ENCODE peak calls at places on chromosomes 3 and 15, in nine cellular contexts. One of them, this sample, is unnamed.
A peak's percentile ranks its signal among the peaks of the same experiment; 100 is the strongest.

GRCh38 chr3:191502583-191502982 is 41.6 kb downstream of the PYDC2 start:
- DNase-seq in heart left ventricle: no peak
- DNase-seq in neural progenitor cell: peak; percentile 15
- DNase-seq in left lung: no peak
- DNase-seq in CD8-positive, alpha-beta memory T cell: no peak
- DNase-seq in dorsolateral prefrontal cortex: no peak
- DNase-seq in aorta: no peak
- DNase-seq in substantia nigra: no peak
- DNase-seq in CD4-positive, alpha-beta T cell: no peak
- DNase-seq in this sample: no peak

GRCh38 chr3:45110185-45110833 is 35.9 kb downstream of the CDCP1 start:
- DNase-seq in CD4-positive, alpha-beta T cell: peak; percentile 13
- DNase-seq in CD8-positive, alpha-beta memory T cell: no peak
- DNase-seq in dorsolateral prefrontal cortex: no peak
- DNase-seq in neural progenitor cell: no peak
- DNase-seq in substantia nigra: no peak
- DNase-seq in left lung: no peak
- DNase-seq in heart left ventricle: no peak
- DNase-seq in aorta: no peak
- DNase-seq in this sample: peak; percentile 29

GRCh38 chr15:23420806-23421575 is 26.1 kb downstream of the GOLGA6L2 start:
- DNase-seq in CD8-positive, alpha-beta memory T cell: no peak
- DNase-seq in substantia nigra: no peak
- DNase-seq in neural progenitor cell: no peak
- DNase-seq in aorta: no peak
- DNase-seq in dorsolateral prefrontal cortex: no peak
- DNase-seq in heart left ventricle: no peak
- DNase-seq in left lung: no peak
- DNase-seq in CD4-positive, alpha-beta T cell: no peak
- DNase-seq in this sample: no peak

GRCh38 chr15:59278120-59278519 is 71.5 kb downstream of the LDHAL6B start:
- DNase-seq in left lung: no peak
- DNase-seq in neural progenitor cell: no peak
- DNase-seq in heart left ventricle: no peak
- DNase-seq in substantia nigra: no peak
- DNase-seq in CD8-positive, alpha-beta memory T cell: no peak
- DNase-seq in dorsolateral prefrontal cortex: no peak
- DNase-seq in aorta: no peak
- DNase-seq in CD4-positive, alpha-beta T cell: no peak
- DNase-seq in this sample: no peak

GRCh38 chr15:43370310-43370974 is 401 bp downstream of the ZSCAN29 start:
- DNase-seq in dorsolateral prefrontal cortex: peak; percentile 16
- DNase-seq in heart left ventricle: peak; percentile 28
- DNase-seq in left lung: no peak
- DNase-seq in CD8-positive, alpha-beta memory T cell: no peak
- DNase-seq in CD4-positive, alpha-beta T cell: no peak
- DNase-seq in substantia nigra: peak; percentile 41
- DNase-seq in aorta: no peak
- DNase-seq in neural progenitor cell: peak; percentile 80
- DNase-seq in this sample: no peak

GRCh38 chr3:8638994-8639393 is 5.6 kb downstream of the SSUH2 start:
- DNase-seq in CD4-positive, alpha-beta T cell: no peak
- DNase-seq in aorta: no peak
- DNase-seq in neural progenitor cell: no peak
- DNase-seq in left lung: no peak
- DNase-seq in heart left ventricle: peak; percentile 78
- DNase-seq in dorsolateral prefrontal cortex: no peak
- DNase-seq in substantia nigra: no peak
- DNase-seq in CD8-positive, alpha-beta memory T cell: no peak
- DNase-seq in this sample: no peak

GRCh38 chr15:60804986-60805949 is 326.3 kb upstream of the ICE2 start:
- DNase-seq in dorsolateral prefrontal cortex: no peak
- DNase-seq in CD8-positive, alpha-beta memory T cell: no peak
- DNase-seq in aorta: peak; percentile 72
- DNase-seq in heart left ventricle: peak; percentile 75
- DNase-seq in substantia nigra: no peak
- DNase-seq in CD4-positive, alpha-beta T cell: no peak
- DNase-seq in left lung: no peak
- DNase-seq in neural progenitor cell: no peak
- DNase-seq in this sample: no peak

GRCh38 chr3:69385723-69386483 is at the start of gene FRMD4B:
- DNase-seq in aorta: peak; percentile 91
- DNase-seq in substantia nigra: peak; percentile 90
- DNase-seq in neural progenitor cell: peak; percentile 67
- DNase-seq in dorsolateral prefrontal cortex: peak; percentile 36
- DNase-seq in left lung: peak; percentile 96
- DNase-seq in CD8-positive, alpha-beta memory T cell: no peak
- DNase-seq in heart left ventricle: peak; percentile 85
- DNase-seq in CD4-positive, alpha-beta T cell: no peak
- DNase-seq in this sample: no peak

GRCh38 chr3:155026999-155027591 is 53.0 kb upstream of the MME start:
- DNase-seq in CD8-positive, alpha-beta memory T cell: no peak
- DNase-seq in CD4-positive, alpha-beta T cell: no peak
- DNase-seq in neural progenitor cell: peak; percentile 54
- DNase-seq in dorsolateral prefrontal cortex: no peak
- DNase-seq in substantia nigra: no peak
- DNase-seq in aorta: no peak
- DNase-seq in heart left ventricle: no peak
- DNase-seq in left lung: no peak
- DNase-seq in this sample: no peak

GRCh38 chr3:123395235-123395634 is 53.7 kb downstream of the ADCY5 start:
- DNase-seq in CD8-positive, alpha-beta memory T cell: no peak
- DNase-seq in dorsolateral prefrontal cortex: no peak
- DNase-seq in aorta: no peak
- DNase-seq in CD4-positive, alpha-beta T cell: no peak
- DNase-seq in substantia nigra: no peak
- DNase-seq in left lung: no peak
- DNase-seq in heart left ventricle: peak; percentile 22
- DNase-seq in neural progenitor cell: no peak
- DNase-seq in this sample: no peak

GRCh38 chr3:2099779-2100191 is 1.1 kb downstream of the CNTN4 start:
- DNase-seq in heart left ventricle: no peak
- DNase-seq in CD4-positive, alpha-beta T cell: no peak
- DNase-seq in substantia nigra: no peak
- DNase-seq in CD8-positive, alpha-beta memory T cell: no peak
- DNase-seq in aorta: peak; percentile 53
- DNase-seq in dorsolateral prefrontal cortex: peak; percentile 60
- DNase-seq in neural progenitor cell: peak; percentile 59
- DNase-seq in left lung: no peak
- DNase-seq in this sample: no peak

GRCh38 chr15:41811432-41812195 is 16.3 kb upstream of the JMJD7 start:
- DNase-seq in left lung: peak; percentile 92
- DNase-seq in neural progenitor cell: peak; percentile 90
- DNase-seq in substantia nigra: peak; percentile 72
- DNase-seq in aorta: peak; percentile 89
- DNase-seq in CD4-positive, alpha-beta T cell: peak; percentile 62
- DNase-seq in dorsolateral prefrontal cortex: peak; percentile 78
- DNase-seq in CD8-positive, alpha-beta memory T cell: peak; percentile 82
- DNase-seq in heart left ventricle: peak; percentile 79
- DNase-seq in this sample: peak; percentile 82

GRCh38 chr15:68618339-68619302 is 39.8 kb downstream of the CORO2B start:
- DNase-seq in heart left ventricle: no peak
- DNase-seq in dorsolateral prefrontal cortex: no peak
- DNase-seq in neural progenitor cell: no peak
- DNase-seq in CD8-positive, alpha-beta memory T cell: no peak
- DNase-seq in left lung: no peak
- DNase-seq in CD4-positive, alpha-beta T cell: no peak
- DNase-seq in aorta: no peak
- DNase-seq in substantia nigra: no peak
- DNase-seq in this sample: no peak
- H3K27ac ChIP-seq in heart left ventricle: peak overlapping the region; percentile 43
- H3K27ac ChIP-seq in dorsolateral prefrontal cortex: peak overlapping the region; percentile 98
- H3K27ac ChIP-seq in neural progenitor cell: no peak overlapping the region
- H3K27ac ChIP-seq in CD8-positive, alpha-beta memory T cell: no peak overlapping the region
- H3K27ac ChIP-seq in left lung: no peak overlapping the region
- H3K27ac ChIP-seq in CD4-positive, alpha-beta T cell: no peak overlapping the region
- H3K27ac ChIP-seq in aorta: no peak overlapping the region
- H3K27ac ChIP-seq in substantia nigra: peak overlapping the region; percentile 99
- H3K27ac ChIP-seq in this sample: no peak overlapping the region

GRCh38 chr3:124620600-124621063 is 109.6 kb upstream of the UMPS start:
- DNase-seq in aorta: peak; percentile 53
- DNase-seq in CD8-positive, alpha-beta memory T cell: no peak
- DNase-seq in left lung: no peak
- DNase-seq in CD4-positive, alpha-beta T cell: peak; percentile 4
- DNase-seq in dorsolateral prefrontal cortex: no peak
- DNase-seq in substantia nigra: no peak
- DNase-seq in heart left ventricle: peak; percentile 67
- DNase-seq in neural progenitor cell: no peak
- DNase-seq in this sample: peak; percentile 30
- H3K27ac ChIP-seq in aorta: no peak overlapping the region
- H3K27ac ChIP-seq in CD8-positive, alpha-beta memory T cell: peak overlapping the region; percentile 61
- H3K27ac ChIP-seq in left lung: peak overlapping the region; percentile 51
- H3K27ac ChIP-seq in CD4-positive, alpha-beta T cell: no peak overlapping the region
- H3K27ac ChIP-seq in dorsolateral prefrontal cortex: no peak overlapping the region
- H3K27ac ChIP-seq in substantia nigra: no peak overlapping the region
- H3K27ac ChIP-seq in heart left ventricle: peak overlapping the region; percentile 62
- H3K27ac ChIP-seq in neural progenitor cell: no peak overlapping the region
- H3K27ac ChIP-seq in this sample: no peak overlapping the region

DNA sequence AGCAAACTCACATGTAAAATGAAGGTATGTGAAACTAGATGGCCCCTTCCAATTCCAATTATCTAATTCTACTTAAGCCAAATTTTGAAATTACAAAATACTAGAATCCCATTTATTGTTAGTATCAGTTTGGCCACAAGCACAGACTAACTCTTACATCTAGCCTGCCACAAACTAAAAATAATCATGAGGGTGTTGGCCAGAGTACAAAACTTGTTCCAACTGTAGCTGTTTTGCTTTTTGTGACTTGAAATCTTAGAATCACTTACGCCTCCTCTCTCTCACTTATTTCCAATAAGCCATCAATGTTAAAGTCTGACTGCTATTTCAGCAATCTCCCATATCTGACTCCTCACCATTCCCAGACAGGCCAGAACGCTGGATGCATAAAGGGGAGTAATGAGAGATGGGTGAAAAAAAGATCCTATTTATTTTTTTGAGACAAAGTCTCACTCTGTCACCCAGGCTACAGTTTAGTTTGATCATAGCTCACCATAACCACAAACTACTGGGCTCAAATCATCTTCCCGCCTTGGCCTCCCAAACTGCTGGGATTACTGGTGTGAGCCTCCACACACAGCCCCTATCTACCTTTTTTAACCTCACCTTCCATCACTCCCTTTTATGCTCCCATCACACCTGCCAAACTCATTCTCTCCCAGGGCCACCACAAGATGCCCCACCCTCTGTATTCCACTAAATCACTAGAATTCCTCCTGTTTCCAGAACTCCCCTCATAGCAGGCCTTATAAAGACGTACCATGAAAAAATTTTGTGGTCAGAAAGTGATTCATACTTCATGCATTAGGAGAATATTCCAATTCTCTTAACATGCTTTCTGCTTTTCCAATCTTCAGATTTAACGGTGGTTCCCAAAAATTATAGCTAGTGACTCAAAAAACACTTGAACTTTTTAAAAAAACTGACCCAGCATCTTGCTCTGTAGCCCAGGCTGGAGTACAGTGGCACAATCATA is 36.5 kb downstream of the ATOSA start:
- DNase-seq in CD4-positive, alpha-beta T cell: no peak
- DNase-seq in neural progenitor cell: no peak
- DNase-seq in left lung: no peak
- DNase-seq in aorta: no peak
- DNase-seq in heart left ventricle: no peak
- DNase-seq in CD8-positive, alpha-beta memory T cell: no peak
- DNase-seq in dorsolateral prefrontal cortex: no peak
- DNase-seq in substantia nigra: no peak
- DNase-seq in this sample: no peak
- H3K27ac ChIP-seq in CD4-positive, alpha-beta T cell: no peak overlapping the region
- H3K27ac ChIP-seq in neural progenitor cell: no peak overlapping the region
- H3K27ac ChIP-seq in left lung: no peak overlapping the region
- H3K27ac ChIP-seq in aorta: peak overlapping the region; percentile 46
- H3K27ac ChIP-seq in heart left ventricle: peak overlapping the region; percentile 42
- H3K27ac ChIP-seq in CD8-positive, alpha-beta memory T cell: no peak overlapping the region
- H3K27ac ChIP-seq in dorsolateral prefrontal cortex: no peak overlapping the region
- H3K27ac ChIP-seq in substantia nigra: no peak overlapping the region
- H3K27ac ChIP-seq in this sample: no peak overlapping the region

GRCh38 chr15:95646892-95647291 is 683.6 kb upstream of the NR2F2 start:
- DNase-seq in CD4-positive, alpha-beta T cell: no peak
- DNase-seq in CD8-positive, alpha-beta memory T cell: no peak
- DNase-seq in neural progenitor cell: no peak
- DNase-seq in heart left ventricle: no peak
- DNase-seq in left lung: no peak
- DNase-seq in substantia nigra: no peak
- DNase-seq in dorsolateral prefrontal cortex: no peak
- DNase-seq in aorta: no peak
- DNase-seq in this sample: no peak

GRCh38 chr15:95644476-95644875 is 686.0 kb upstream of the NR2F2 start:
- DNase-seq in substantia nigra: no peak
- DNase-seq in left lung: no peak
- DNase-seq in CD8-positive, alpha-beta memory T cell: no peak
- DNase-seq in CD4-positive, alpha-beta T cell: no peak
- DNase-seq in aorta: no peak
- DNase-seq in dorsolateral prefrontal cortex: no peak
- DNase-seq in neural progenitor cell: no peak
- DNase-seq in heart left ventricle: no peak
- DNase-seq in this sample: no peak

GRCh38 chr15:95645791-95646338 is 684.6 kb upstream of the NR2F2 start:
- DNase-seq in neural progenitor cell: no peak
- DNase-seq in heart left ventricle: no peak
- DNase-seq in aorta: no peak
- DNase-seq in left lung: no peak
- DNase-seq in dorsolateral prefrontal cortex: no peak
- DNase-seq in CD4-positive, alpha-beta T cell: no peak
- DNase-seq in CD8-positive, alpha-beta memory T cell: no peak
- DNase-seq in substantia nigra: no peak
- DNase-seq in this sample: no peak

GRCh38 chr15:95646484-95646883 is 684.0 kb upstream of the NR2F2 start:
- DNase-seq in heart left ventricle: no peak
- DNase-seq in neural progenitor cell: no peak
- DNase-seq in substantia nigra: no peak
- DNase-seq in left lung: no peak
- DNase-seq in dorsolateral prefrontal cortex: no peak
- DNase-seq in CD8-positive, alpha-beta memory T cell: no peak
- DNase-seq in aorta: no peak
- DNase-seq in CD4-positive, alpha-beta T cell: no peak
- DNase-seq in this sample: no peak

GRCh38 chr15:95647878-95648277 is 682.6 kb upstream of the NR2F2 start:
- DNase-seq in heart left ventricle: no peak
- DNase-seq in aorta: no peak
- DNase-seq in neural progenitor cell: no peak
- DNase-seq in substantia nigra: no peak
- DNase-seq in left lung: no peak
- DNase-seq in CD8-positive, alpha-beta memory T cell: no peak
- DNase-seq in CD4-positive, alpha-beta T cell: no peak
- DNase-seq in dorsolateral prefrontal cortex: no peak
- DNase-seq in this sample: no peak
- H3K27ac ChIP-seq in heart left ventricle: no peak overlapping the region
- H3K27ac ChIP-seq in aorta: no peak overlapping the region
- H3K27ac ChIP-seq in neural progenitor cell: no peak overlapping the region
- H3K27ac ChIP-seq in substantia nigra: no peak overlapping the region
- H3K27ac ChIP-seq in left lung: no peak overlapping the region
- H3K27ac ChIP-seq in CD8-positive, alpha-beta memory T cell: no peak overlapping the region
- H3K27ac ChIP-seq in CD4-positive, alpha-beta T cell: no peak overlapping the region
- H3K27ac ChIP-seq in dorsolateral prefrontal cortex: no peak overlapping the region
- H3K27ac ChIP-seq in this sample: no peak overlapping the region

DNA sequence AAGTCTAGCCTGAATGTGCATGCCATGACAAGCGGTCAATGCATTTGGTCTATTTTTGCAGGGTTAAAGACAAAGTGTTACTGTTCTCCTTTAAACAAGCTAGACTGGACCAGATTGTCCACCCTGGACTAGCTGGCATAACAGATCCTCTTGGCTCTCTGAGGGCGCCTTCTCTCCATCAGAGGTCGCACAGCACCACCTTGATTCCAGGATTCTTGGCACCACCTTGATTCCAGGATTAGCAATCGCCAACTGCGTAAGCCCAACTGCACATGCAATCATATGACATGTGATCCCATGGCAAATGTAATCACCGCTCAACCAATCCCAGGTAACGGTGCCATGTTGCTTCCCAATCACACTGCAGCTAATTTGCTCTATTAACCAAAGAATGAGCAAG is 98.6 kb downstream of the OXNAD1 start:
- DNase-seq in substantia nigra: no peak
- DNase-seq in dorsolateral prefrontal cortex: peak; percentile 29
- DNase-seq in neural progenitor cell: no peak
- DNase-seq in heart left ventricle: no peak
- DNase-seq in aorta: no peak
- DNase-seq in CD4-positive, alpha-beta T cell: no peak
- DNase-seq in CD8-positive, alpha-beta memory T cell: no peak
- DNase-seq in left lung: no peak
- DNase-seq in this sample: no peak
- H3K27ac ChIP-seq in substantia nigra: no peak overlapping the region
- H3K27ac ChIP-seq in dorsolateral prefrontal cortex: no peak overlapping the region
- H3K27ac ChIP-seq in neural progenitor cell: no peak overlapping the region
- H3K27ac ChIP-seq in heart left ventricle: no peak overlapping the region
- H3K27ac ChIP-seq in aorta: no peak overlapping the region
- H3K27ac ChIP-seq in CD4-positive, alpha-beta T cell: no peak overlapping the region
- H3K27ac ChIP-seq in CD8-positive, alpha-beta memory T cell: no peak overlapping the region
- H3K27ac ChIP-seq in left lung: no peak overlapping the region
- H3K27ac ChIP-seq in this sample: no peak overlapping the region